ENCODE peak calls at places on chromosomes 16 and 17, in six cellular contexts. G is GM12878, Y is K562, U is H1, L is SK-N-SH, V is HepG2. E is an unnamed sample.

GRCh38 chr16:47140686-47141085 is 3.1 kb downstream of the NETO2 start:
- DNase-seq in G (no peak), Y (no peak), U (no peak), L (no peak), V (no peak), E (no peak)

GRCh38 chr16:86517033-86517432 is 6.7 kb downstream of the FOXF1 start:
- DNase-seq in G (no peak), Y (no peak), U (no peak), L (no peak), V (no peak), E (no peak)

GRCh38 chr17:48479014-48479402 is 49.0 kb upstream of the SKAP1 start:
- DNase-seq in G (no peak), Y (no peak), U (no peak), L (no peak), V (no peak), E (no peak)

GRCh38 chr17:8052256-8053252 is 13.7 kb downstream of the ALOX15B start:
- DNase-seq in G (no peak), Y (no peak), U (no peak), L (no peak), V (no peak), E (no peak)

GRCh38 chr16:5875416-5875815 is 777.8 kb upstream of the EEF2KMT start:
- DNase-seq in G (no peak), Y (no peak), U (no peak), L (no peak), V (no peak), E (no peak)

GRCh38 chr17:9676742-9677387 is 31.5 kb downstream of the USP43 start:
- DNase-seq in G (peak), Y (no peak), U (no peak), L (no peak), V (peak), E (no peak)

GRCh38 chr17:59329558-59330313 is 1.7 kb upstream of the YPEL2 start:
- DNase-seq in G (peak), Y (peak), U (peak), L (peak), V (peak), E (peak)

GRCh38 chr16:12426122-12426521 is 377.6 kb downstream of the CPPED1 start:
- DNase-seq in G (no peak), Y (peak), U (no peak), L (peak), V (no peak), E (no peak)

GRCh38 chr17:32523827-32524552 is 37.2 kb downstream of the CDK5R1 start:
- DNase-seq in G (peak), Y (no peak), U (no peak), L (no peak), V (no peak), E (no peak)

GRCh38 chr16:8669481-8669880 is 4.9 kb upstream of the ABAT start:
- DNase-seq in G (no peak), Y (no peak), U (no peak), L (no peak), V (no peak), E (no peak)

GRCh38 chr16:84239186-84239790 is 524 bp downstream of the KCNG4 start:
- DNase-seq in G (no peak), Y (no peak), U (no peak), L (no peak), V (no peak), E (peak)
- TF ChIP-seq CTCF in G (no peak), Y (no peak), U (no peak), L (no peak), V (no peak), E (no peak)

DNA sequence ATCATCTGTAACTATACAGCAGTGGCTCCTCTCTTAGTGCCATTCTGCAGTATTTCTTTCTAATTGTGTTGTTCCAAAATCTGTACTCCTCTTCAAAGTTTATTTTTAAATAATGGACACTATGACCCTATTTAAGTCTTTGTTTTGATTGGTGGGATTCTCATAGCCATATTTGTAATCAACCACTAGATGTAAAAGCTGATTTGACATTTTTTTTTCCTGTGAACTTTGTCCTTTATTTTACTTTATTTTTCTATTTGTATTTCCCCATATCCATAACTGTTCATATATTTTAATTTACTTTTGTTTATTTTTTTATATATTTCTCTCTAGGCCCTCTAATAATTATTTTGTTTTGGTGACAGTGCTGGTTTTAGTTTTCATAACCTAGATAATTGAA is 544.4 kb downstream of the KCNJ2 start:
- DNase-seq in G (no peak), Y (no peak), U (no peak), L (no peak), V (no peak), E (no peak)
- TF ChIP-seq GABPA in G (no peak), Y (no peak), U (no peak), L (no peak), V (no peak), E (no peak)

GRCh38 chr16:66975302-66975893 is 13.0 kb upstream of the CES4A start:
- DNase-seq in G (no peak), Y (no peak), U (no peak), L (no peak), V (no peak), E (no peak)

GRCh38 chr16:66979011-66979717 is 9.2 kb upstream of the CES4A start:
- DNase-seq in G (no peak), Y (peak), U (no peak), L (no peak), V (no peak), E (no peak)

GRCh38 chr16:66973716-66974115 is 12.7 kb downstream of the CES3 start:
- DNase-seq in G (no peak), Y (no peak), U (no peak), L (no peak), V (no peak), E (no peak)

GRCh38 chr16:66976746-66977145 is 11.6 kb upstream of the CES4A start:
- DNase-seq in G (no peak), Y (no peak), U (no peak), L (no peak), V (no peak), E (no peak)

DNA sequence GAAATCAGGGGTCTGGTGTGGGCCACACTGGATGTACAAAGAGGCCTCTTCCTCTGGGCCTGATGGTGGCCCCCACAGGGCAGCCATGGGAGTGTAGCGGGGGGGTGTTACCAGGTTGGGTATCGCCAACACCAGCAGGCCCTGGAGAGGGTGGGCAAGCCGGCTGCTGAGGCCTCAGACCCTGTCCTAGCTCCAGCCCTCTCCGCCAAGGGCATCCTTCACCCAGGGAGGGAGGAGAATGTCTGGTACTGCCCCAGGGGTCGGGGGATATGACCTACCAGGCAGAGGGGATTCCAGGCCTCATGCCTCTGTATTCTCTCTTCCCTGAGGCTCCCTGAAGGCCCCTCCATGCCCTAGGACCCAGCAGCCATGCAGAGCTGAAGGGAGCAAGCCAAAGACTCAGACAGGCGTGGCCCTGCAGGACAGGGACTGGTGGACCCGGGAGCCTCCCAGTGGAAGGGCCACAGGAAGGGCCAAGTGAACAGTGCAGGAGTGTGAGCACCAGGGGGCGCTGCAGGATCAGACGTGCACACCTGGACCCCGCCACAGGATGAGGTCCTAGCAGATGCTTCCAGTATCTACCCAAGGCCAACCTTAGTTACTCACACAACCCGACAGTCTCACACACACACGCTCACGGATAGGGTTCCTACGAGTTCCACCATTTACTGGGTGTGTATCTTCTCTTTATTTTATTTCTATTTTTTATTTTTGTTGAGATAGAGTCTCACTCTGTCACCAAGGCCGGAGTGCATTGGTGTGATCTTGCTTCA is 10.9 kb upstream of the CES4A start:
- DNase-seq in G (peak), Y (peak), U (peak), L (peak), V (peak), E (peak)
- TF ChIP-seq POLR2AphosphoS5 in G (no peak), Y (no peak), U (no peak), L (no peak), V (no peak), E (no peak)

DNA sequence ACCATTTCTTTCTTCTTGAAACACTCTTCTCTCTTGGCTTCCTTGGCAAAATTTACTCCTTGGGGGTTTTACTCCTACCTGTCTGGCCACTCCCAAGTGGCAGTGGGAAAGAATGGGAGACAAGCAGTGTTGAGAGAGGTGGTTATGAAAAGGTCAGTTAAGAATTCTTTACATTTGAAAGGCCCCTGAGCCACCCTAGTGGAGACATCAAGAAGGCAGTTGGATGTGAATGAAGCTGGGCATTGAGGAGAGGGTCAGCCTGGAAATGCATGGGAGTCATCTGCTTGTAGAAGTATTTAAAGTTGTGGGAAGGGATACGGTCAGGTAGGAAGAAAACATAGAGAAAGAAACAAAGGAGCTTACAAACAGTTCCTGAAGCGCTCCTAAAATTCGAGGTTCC is 42.3 kb upstream of the CCNF start:
- DNase-seq in G (no peak), Y (no peak), U (peak), L (no peak), V (peak), E (no peak)
- TF ChIP-seq CTCF in G (peak), Y (peak), U (peak), L (peak), V (peak), E (no peak)

GRCh38 chr16:70693231-70693671 is 7.4 kb upstream of the MTSS2 start:
- DNase-seq in G (no peak), Y (no peak), U (no peak), L (no peak), V (no peak), E (no peak)

GRCh38 chr16:70692481-70693203 is 6.8 kb upstream of the MTSS2 start:
- DNase-seq in G (no peak), Y (no peak), U (no peak), L (no peak), V (peak), E (no peak)

GRCh38 chr16:70692130-70692470 is 6.2 kb upstream of the MTSS2 start:
- DNase-seq in G (no peak), Y (no peak), U (no peak), L (no peak), V (no peak), E (no peak)

GRCh38 chr16:70689970-70690905 is 4.4 kb upstream of the MTSS2 start:
- DNase-seq in G (no peak), Y (no peak), U (no peak), L (no peak), V (no peak), E (no peak)

GRCh38 chr16:70691223-70692129 is 5.6 kb upstream of the MTSS2 start:
- DNase-seq in G (no peak), Y (no peak), U (no peak), L (peak), V (peak), E (no peak)
- TF ChIP-seq GABPA in G (no peak), Y (no peak), U (no peak), L (no peak), V (no peak), E (no peak)

DNA sequence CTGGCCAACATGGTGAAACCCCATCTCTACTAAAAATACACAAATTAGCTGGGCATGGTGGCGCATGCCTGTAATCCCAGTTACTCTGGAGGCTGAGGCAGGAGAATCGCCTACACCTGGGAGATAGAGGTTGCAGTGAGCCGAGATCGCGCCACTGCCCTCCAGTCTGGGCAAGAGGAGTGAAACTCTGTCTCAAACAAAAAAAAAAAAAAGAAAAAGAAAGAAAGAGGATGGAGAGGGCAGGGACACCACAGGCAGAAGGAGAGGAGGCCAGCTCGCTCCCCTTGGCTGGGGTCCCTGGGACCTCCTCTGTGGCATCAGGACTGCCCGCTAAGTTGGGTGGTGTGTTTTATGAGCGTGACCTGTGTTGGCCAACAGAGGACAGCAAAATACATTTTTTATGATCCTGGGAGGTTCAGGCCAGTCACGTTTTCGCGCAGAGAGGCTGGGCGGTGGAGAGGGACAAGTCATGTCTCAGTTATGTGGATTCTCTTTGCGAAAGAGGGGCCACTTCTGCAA is 229.6 kb downstream of the MRTFB start:
- DNase-seq in G (no peak), Y (peak), U (no peak), L (peak), V (peak), E (no peak)
- TF ChIP-seq POLR2AphosphoS5 in G (no peak), Y (no peak), U (no peak), L (no peak), V (no peak), E (no peak)

GRCh38 chr16:66904846-66905632 is 13.6 kb downstream of the CDH16 start:
- DNase-seq in G (no peak), Y (no peak), U (no peak), L (peak), V (peak), E (no peak)

GRCh38 chr16:66902648-66903543 is 15.8 kb downstream of the CDH16 start:
- DNase-seq in G (no peak), Y (no peak), U (no peak), L (peak), V (no peak), E (no peak)

GRCh38 chr16:66904428-66904845 is 14.2 kb downstream of the CDH16 start:
- DNase-seq in G (no peak), Y (no peak), U (no peak), L (peak), V (no peak), E (no peak)

GRCh38 chr16:66905633-66906539 is 12.8 kb downstream of the CDH16 start:
- DNase-seq in G (no peak), Y (peak), U (no peak), L (peak), V (peak), E (no peak)

DNA sequence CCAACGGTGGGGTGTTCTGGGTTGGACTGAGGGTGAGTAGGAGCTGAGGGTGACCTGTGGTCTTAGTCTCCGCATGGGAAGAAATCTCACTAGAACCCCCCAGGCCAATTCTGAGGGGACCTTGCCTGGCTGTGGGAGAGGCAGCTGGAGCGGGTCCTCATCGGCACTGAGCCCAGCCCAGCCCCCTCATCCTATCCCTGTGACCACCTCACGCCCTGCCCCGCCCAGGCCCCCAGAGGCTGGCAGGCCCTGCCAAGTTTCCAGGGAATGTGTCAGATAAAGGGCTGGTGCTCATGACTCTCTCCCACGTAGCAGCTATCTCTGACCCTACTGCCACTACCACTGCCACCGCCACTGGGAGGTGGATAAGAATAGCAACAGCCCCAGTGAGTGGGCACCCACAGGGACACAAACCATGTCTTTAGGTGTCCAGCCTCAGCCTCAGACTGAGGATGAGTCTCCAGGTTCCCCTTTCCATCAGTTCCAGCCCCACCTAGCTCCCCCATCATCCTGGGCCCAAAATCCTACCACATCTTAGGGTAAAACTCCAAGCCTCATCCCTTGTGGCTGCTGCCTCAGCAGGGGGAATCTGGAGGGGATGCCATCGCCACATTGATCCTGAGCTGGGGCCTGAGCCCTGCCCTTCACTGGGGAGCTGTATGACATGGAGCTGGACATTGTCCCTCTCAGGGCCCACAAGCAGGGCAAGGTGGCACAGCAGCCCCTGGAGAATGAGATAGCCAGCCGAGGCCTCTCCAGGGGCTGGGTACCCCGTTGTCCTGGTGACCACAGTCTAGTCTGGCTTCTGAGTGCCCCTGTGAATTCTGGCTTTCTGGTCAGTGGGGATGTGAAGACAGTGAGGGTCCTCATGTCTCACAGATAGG is 14.9 kb downstream of the CDH16 start:
- DNase-seq in G (no peak), Y (no peak), U (no peak), L (peak), V (no peak), E (no peak)
- TF ChIP-seq CTCF in G (no peak), Y (no peak), U (no peak), L (no peak), V (no peak), E (no peak)

GRCh38 chr17:1162116-1162855 is 17.5 kb downstream of the ABR start:
- DNase-seq in G (no peak), Y (no peak), U (no peak), L (no peak), V (no peak), E (no peak)
- TF ChIP-seq GABPA in G (no peak), Y (no peak), U (no peak), L (no peak), V (no peak), E (no peak)